ENCODE peak calls at places on chromosomes 5 and 9, in four cellular contexts. K, A, H and W are unnamed samples.

GRCh38 chr5:160555836-160556660 is 134.4 kb downstream of the PTTG1 start:
- DNase-seq in H (peak; percentile 40), K (peak; percentile 71), A (no peak), W (no peak)

GRCh38 chr9:34338664-34339063 is 9.3 kb downstream of the NUDT2 start:
- DNase-seq in H (no peak), K (no peak), A (no peak), W (no peak)

GRCh38 chr5:113249216-113249615 is 185.6 kb downstream of the TSSK1B start:
- DNase-seq in K (no peak), H (no peak), A (no peak), W (peak; percentile 92)

GRCh38 chr9:69697475-69697874 is 25.3 kb upstream of the APBA1 start:
- DNase-seq in K (no peak), A (no peak), H (no peak), W (no peak)

GRCh38 chr5:177311723-177312648 is at the start of gene MXD3:
- DNase-seq in K (peak; percentile 91), A (peak; percentile 96), H (peak; percentile 96), W (peak; percentile 91)

GRCh38 chr5:90474235-90475107 is at the start of the genes MBLAC2 and POLR3G:
- DNase-seq in H (peak; percentile 96), K (peak; percentile 85), A (peak; percentile 85), W (peak; percentile 95)

GRCh38 chr5:95178046-95178651 is 106.7 kb downstream of the MCTP1 start:
- DNase-seq in H (no peak), K (no peak), A (no peak), W (peak; percentile 17)

GRCh38 chr5:37005946-37006540 is 129.5 kb downstream of the NIPBL start:
- DNase-seq in A (no peak), H (peak; percentile 36), K (peak; percentile 39), W (peak; percentile 61)

GRCh38 chr9:35923927-35924763 is 14.9 kb downstream of the SPAAR start:
- DNase-seq in A (peak; percentile 71), H (peak; percentile 89), K (peak; percentile 94), W (peak; percentile 93)

GRCh38 chr9:92147854-92148184 is 32.6 kb upstream of the SPTLC1 start:
- DNase-seq in H (no peak), A (no peak), K (no peak), W (peak; percentile 13)

GRCh38 chr9:33687779-33688178 is 107.6 kb upstream of the PRSS3 start:
- DNase-seq in K (no peak), A (no peak), H (peak; percentile 54), W (peak; percentile 14)

GRCh38 chr5:86579502-86579901 is 38.2 kb upstream of the COX7C start:
- DNase-seq in K (no peak), A (no peak), H (no peak), W (no peak)

GRCh38 chr5:81805086-81805485 is 54.2 kb upstream of the SSBP2 start:
- DNase-seq in A (no peak), H (no peak), K (no peak), W (no peak)

GRCh38 chr9:106583751-106584150 is 279.2 kb upstream of the ZNF462 start:
- DNase-seq in H (peak; percentile 94), K (no peak), A (no peak), W (no peak)

GRCh38 chr5:82018462-82018861 is 46.6 kb downstream of the ATG10 start:
- DNase-seq in K (peak; percentile 12), H (no peak), A (no peak), W (peak; percentile 6)

GRCh38 chr5:9196403-9197224 is 349.3 kb downstream of the SEMA5A start:
- DNase-seq in A (no peak), H (peak; percentile 88), K (peak; percentile 31), W (peak; percentile 51)

GRCh38 chr9:13568446-13568845 is 289.0 kb upstream of the MPDZ start:
- DNase-seq in A (no peak), K (no peak), H (no peak), W (peak; percentile 43)

GRCh38 chr9:92501671-92502393 is 19.5 kb upstream of the ASPN start:
- DNase-seq in H (peak; percentile 62), A (no peak), K (peak; percentile 92), W (peak; percentile 58)

GRCh38 chr5:177601577-177602457 is 1.9 kb downstream of the B4GALT7 start:
- DNase-seq in K (no peak), A (no peak), H (no peak), W (no peak)

GRCh38 chr9:38681747-38682227 is 38.1 kb downstream of the FAM240B start:
- DNase-seq in K (peak; percentile 72), A (no peak), H (peak; percentile 74), W (peak; percentile 85)

GRCh38 chr5:127754259-127754658 is 51.1 kb downstream of the CCDC192 start:
- DNase-seq in H (no peak), A (no peak), K (peak; percentile 49), W (peak; percentile 56)

GRCh38 chr9:81264516-81264915 is 424.8 kb downstream of the TLE1 start:
- DNase-seq in H (no peak), K (no peak), A (no peak), W (peak; percentile 48)

GRCh38 chr5:129609710-129610109 is 138.2 kb upstream of the MINAR2 start:
- DNase-seq in H (no peak), K (no peak), A (no peak), W (no peak)

GRCh38 chr5:132243366-132243977 is 14.0 kb upstream of the PDLIM4 start:
- DNase-seq in K (no peak), A (peak; percentile 13), H (peak; percentile 42), W (no peak)

GRCh38 chr5:55626805-55627204 is 85.3 kb downstream of the SLC38A9 start:
- DNase-seq in K (peak; percentile 31), A (no peak), H (no peak), W (no peak)

DNA sequence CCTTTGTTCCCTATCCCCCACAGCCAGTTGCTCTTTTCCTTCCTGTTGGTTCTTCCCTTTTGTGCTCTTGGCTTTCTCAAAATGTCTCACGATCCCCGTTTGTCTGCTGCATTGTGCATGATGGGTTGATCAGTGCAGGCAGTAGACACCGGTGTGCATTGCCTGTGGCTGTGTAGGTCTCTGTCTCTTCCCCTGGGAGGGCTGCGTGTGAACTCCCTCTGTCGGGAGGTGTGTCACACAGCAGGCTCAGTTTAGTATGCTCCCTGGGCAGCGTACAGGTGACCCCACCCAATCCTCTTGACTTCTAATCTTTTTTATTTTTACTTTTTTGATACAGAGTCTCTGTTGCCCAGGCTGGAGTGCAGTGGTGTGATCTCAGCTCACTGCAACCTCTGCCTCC is 265.3 kb downstream of the FSTL4 start:
- DNase-seq in K (no peak), H (no peak), A (no peak), W (no peak)
- TF ChIP-seq CTCF in K (no peak), H (peak; percentile 19), A (no peak), W (no peak)

DNA sequence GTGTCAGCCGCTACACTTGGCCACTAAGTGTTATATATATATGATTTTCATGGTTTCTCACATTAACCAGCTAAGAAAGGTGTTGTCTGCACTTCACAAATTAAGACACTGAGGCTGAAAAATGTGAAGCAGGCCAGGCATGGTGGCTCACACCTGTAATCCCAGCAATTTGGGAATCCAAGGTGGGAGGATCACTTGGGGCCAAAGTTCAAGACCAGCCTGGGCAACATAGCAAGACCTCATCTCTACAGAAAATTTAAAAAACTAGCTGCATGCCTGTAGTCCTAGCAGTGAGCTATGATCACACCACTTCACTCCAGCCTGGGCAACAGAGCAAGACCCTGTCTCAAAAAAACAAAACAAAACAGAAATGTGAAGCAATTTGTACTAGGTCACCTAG is 1.8 kb downstream of the COQ4 start:
- DNase-seq in K (no peak), A (no peak), H (no peak), W (no peak)
- H3K4me3 ChIP-seq in K (no peak overlapping the region), A (no peak overlapping the region), H (no peak overlapping the region), W (no peak overlapping the region)

GRCh38 chr5:96935556-96936430 is at the start of gene LNPEP:
- DNase-seq in A (peak; percentile 96), K (peak; percentile 98), H (peak; percentile 99), W (peak; percentile 98)

GRCh38 chr5:96936431-96937221 is 746 bp downstream of the LNPEP start:
- DNase-seq in H (peak; percentile 40), A (peak; percentile 24), K (peak; percentile 17), W (no peak)

GRCh38 chr5:96933764-96934163 is 2.1 kb upstream of the LNPEP start:
- DNase-seq in K (no peak), A (no peak), H (no peak), W (no peak)

GRCh38 chr5:96934291-96934694 is 1.6 kb upstream of the LNPEP start:
- DNase-seq in H (no peak), K (peak; percentile 58), A (no peak), W (no peak)

DNA sequence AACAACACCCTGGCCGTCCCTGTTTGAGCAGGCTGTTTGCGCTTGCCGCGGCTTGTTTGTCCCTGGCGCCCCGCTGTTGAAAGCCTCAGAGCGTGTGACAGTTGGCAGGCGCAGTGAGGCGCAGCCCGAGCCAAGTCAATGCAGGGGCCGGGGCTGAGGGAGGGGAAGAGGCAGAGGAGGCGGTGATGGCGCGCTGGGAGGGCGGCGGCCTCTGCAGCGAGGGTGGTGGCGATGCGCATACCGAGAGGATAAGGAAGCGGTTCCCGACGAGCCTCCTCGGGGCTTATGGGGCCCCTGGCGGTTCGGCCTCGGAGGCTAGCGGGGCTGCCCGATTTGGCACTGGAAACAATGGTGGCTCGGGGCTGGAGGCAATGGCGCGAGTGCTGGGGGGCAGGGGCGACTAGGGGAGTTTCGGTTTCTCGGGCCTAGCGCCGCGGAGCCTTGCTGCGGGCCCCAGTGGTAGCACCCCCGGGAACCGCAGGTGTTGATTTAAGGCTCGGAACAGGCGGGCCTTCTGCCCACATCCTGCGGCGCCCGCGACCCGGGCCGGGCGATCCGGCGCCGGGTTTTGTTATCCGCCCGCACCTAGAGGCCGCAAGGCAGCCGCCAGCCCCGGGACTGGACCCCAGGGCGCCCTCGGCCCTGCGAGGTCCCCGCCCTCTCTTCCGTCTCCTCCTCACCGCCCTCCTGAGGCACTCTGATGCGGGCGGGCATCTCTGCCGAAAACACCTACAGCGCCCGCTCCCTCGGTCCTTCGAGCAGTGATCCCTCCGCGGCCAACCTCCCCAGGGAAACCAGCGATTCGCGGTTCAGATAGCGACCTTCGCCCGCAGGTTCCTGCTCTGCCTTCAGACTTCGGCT is 955 bp upstream of the LNPEP start:
- DNase-seq in A (peak; percentile 83), K (peak; percentile 97), H (peak; percentile 97), W (peak; percentile 94)
- TF ChIP-seq CTCF in A (no peak), K (no peak), H (no peak), W (no peak)

GRCh38 chr5:141878771-141879759 is 855 bp upstream of the PCDH1 start:
- DNase-seq in K (peak; percentile 82), H (peak; percentile 93), A (peak; percentile 95), W (peak; percentile 89)

GRCh38 chr5:141876628-141877477 is 1.4 kb downstream of the PCDH1 start:
- DNase-seq in K (no peak), A (peak; percentile 48), H (peak; percentile 24), W (no peak)

GRCh38 chr5:141878186-141878770 is at the start of gene PCDH1:
- DNase-seq in A (peak; percentile 41), K (peak; percentile 40), H (peak; percentile 55), W (peak; percentile 27)

GRCh38 chr5:141875795-141876627 is 2.2 kb downstream of the PCDH1 start:
- DNase-seq in K (no peak), H (peak; percentile 37), A (no peak), W (peak; percentile 23)

DNA sequence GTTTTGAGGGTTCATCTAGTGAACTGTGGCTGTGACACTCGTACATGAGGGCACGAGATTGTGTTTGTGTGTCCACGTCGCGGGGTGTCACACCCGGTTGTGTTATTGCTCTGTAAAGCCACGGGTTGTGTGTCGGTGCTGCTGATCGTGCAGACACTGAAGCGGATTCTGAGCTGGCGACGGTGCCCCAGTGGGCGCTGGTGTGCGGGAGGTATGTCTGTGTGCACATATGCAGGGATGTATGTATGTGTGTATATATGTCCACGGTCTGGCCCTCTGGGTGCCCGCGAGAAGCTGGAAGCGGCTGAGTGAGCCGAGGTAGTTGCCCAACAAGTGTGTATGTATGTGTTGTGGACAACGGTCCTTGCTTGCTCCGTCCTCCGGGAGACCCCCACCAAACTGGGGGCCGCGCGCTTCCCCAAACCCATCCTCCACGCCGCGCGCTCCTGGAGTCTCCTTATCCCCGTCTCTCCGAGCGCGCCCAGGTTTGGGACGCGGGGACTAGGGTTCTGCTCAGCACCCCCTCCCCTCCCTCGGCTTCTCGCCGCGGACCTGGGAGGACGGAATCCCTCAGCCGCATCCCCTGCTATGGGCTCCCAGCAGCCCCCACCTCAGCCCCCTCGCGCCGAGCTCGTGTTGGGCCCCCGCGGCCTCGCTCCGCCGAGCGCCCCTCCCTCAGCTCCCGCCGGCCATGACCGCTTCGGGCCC is 578 bp downstream of the PCDH1 start:
- DNase-seq in A (no peak), H (peak; percentile 44), K (no peak), W (peak; percentile 21)
- H3K4me3 ChIP-seq in A (peak overlapping the region; percentile 54), H (peak overlapping the region; percentile 58), K (peak overlapping the region; percentile 49), W (peak overlapping the region; percentile 59)